ENCODE peak calls at places on chromosomes 11 and 22, in four cellular contexts. L is heart left ventricle, A is heart right ventricle, C is fibroblast of pulmonary artery. Y is an unnamed sample.

GRCh38 chr11:46238078-46238966 is 39.1 kb upstream of the CREB3L1 start:
- DNase-seq in L (peak), A (peak), C (peak), Y (peak)

GRCh38 chr11:64654958-64655541 is 64.0 kb downstream of the SLC22A12 start:
- DNase-seq in L (no peak), A (no peak), C (no peak), Y (no peak)

GRCh38 chr11:67045314-67045713 is 11.3 kb upstream of the RHOD start:
- DNase-seq in L (no peak), A (no peak), C (peak), Y (no peak)

GRCh38 chr11:36478700-36479329 is 31.3 kb downstream of the TRAF6 start:
- DNase-seq in L (no peak), A (no peak), C (peak), Y (no peak)

GRCh38 chr11:11265994-11266606 is 87.0 kb downstream of the CSNK2A3 start:
- DNase-seq in L (no peak), A (peak), C (peak), Y (peak)

GRCh38 chr11:78244546-78245315 is 56.0 kb downstream of the USP35 start:
- DNase-seq in L (no peak), A (no peak), C (peak), Y (no peak)

GRCh38 chr11:112613051-112613972 is 347.9 kb upstream of the NCAM1 start:
- DNase-seq in L (no peak), A (no peak), C (peak), Y (peak)

GRCh38 chr11:2098691-2099522 is 40.3 kb downstream of the IGF2 start:
- DNase-seq in L (no peak), A (no peak), C (no peak), Y (no peak)

GRCh38 chr11:75734491-75735180 is 17.0 kb downstream of the MOGAT2 start:
- DNase-seq in L (no peak), A (no peak), C (no peak), Y (no peak)

GRCh38 chr11:87215236-87215635 is 177.5 kb downstream of the TMEM135 start:
- DNase-seq in L (no peak), A (no peak), C (no peak), Y (no peak)

GRCh38 chr11:71342951-71343827 is 90.8 kb upstream of the SHANK2 start:
- DNase-seq in L (no peak), A (no peak), C (peak), Y (no peak)

GRCh38 chr11:33692013-33692504 is 8.6 kb downstream of the C11orf91 start:
- DNase-seq in L (peak), A (no peak), C (peak), Y (peak)

GRCh38 chr11:122670131-122670530 is 14.6 kb downstream of the UBASH3B start:
- DNase-seq in L (no peak), A (no peak), C (no peak), Y (no peak)
- H3K4me3 ChIP-seq in L (no peak), A (no peak), C (no peak), Y (no peak)

DNA sequence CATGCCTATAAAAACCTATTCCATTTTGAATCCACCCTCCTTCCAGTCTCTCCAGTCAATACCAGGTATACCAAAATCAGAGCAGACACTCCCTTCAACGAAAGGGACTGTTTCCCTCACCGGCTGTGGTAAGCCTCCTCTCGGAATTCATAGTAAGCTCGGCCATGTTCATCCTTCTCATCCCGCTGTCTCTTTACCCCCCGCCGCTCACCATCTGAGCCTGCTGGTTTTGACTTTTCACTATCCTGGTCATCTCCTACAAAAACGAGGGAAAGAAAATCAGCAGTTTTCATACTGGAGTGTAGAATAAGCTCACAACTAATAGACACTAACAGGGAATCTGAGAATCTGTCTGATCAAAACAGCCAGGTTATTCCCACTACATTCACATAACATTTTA is 3.1 kb downstream of the HNRNPUL2 start:
- DNase-seq in L (no peak), A (no peak), C (no peak), Y (no peak)
- H3K4me3 ChIP-seq in L (no peak), A (peak), C (peak), Y (peak)

GRCh38 chr11:12285811-12286222 is 91.6 kb upstream of the PARVA start:
- DNase-seq in L (no peak), A (no peak), C (no peak), Y (no peak)

GRCh38 chr11:12285106-12285505 is 92.3 kb upstream of the PARVA start:
- DNase-seq in L (no peak), A (no peak), C (peak), Y (no peak)

GRCh38 chr11:12287374-12288211 is 89.8 kb upstream of the PARVA start:
- DNase-seq in L (peak), A (peak), C (peak), Y (peak)

GRCh38 chr11:12287009-12287373 is 90.4 kb upstream of the PARVA start:
- DNase-seq in L (no peak), A (no peak), C (peak), Y (peak)

GRCh38 chr11:12286606-12287005 is 90.8 kb upstream of the PARVA start:
- DNase-seq in L (no peak), A (no peak), C (no peak), Y (no peak)
- H3K4me3 ChIP-seq in L (no peak), A (no peak), C (no peak), Y (no peak)

DNA sequence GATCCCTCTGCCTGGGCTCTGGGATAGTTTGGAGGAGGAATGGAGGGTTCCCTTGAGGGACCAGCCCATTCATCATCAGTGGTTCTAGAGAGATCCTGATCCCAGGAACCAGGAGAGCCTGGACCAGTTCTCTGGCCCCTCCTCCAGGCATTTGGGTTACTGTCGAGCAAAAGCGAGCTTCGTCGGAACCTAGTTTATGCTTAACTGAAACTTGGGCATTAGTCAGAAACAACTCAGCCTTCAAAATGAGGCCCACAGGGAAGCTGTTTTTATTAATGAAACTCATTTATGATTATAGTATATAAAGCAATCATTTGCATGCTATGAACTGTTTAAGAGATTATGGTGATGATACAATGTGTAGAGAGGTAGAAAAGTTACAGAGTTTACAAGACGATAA is 61.4 kb downstream of the LIF start:
- DNase-seq in L (no peak), A (no peak), C (no peak), Y (no peak)
- H3K4me3 ChIP-seq in L (no peak), A (no peak), C (no peak), Y (no peak)

GRCh38 chr11:9838229-9838628 is 174.4 kb downstream of the SWAP70 start:
- DNase-seq in L (no peak), A (no peak), C (peak), Y (no peak)
- H3K4me3 ChIP-seq in L (no peak), A (no peak), C (no peak), Y (no peak)

Y was measured in uterus.